ENCODE peak calls at places on chromosomes 1 and 21, in seven cellular contexts. One of them, this sample, is unnamed.

GRCh38 chr21:41369105-41369914 is 7.5 kb downstream of the MX2 start:
- DNase-seq in nephron progenitor cell: peak; percentile 70
- DNase-seq in heart right ventricle: peak; percentile 65
- DNase-seq in bronchial epithelial cell: no peak
- DNase-seq in WTC11: peak; percentile 64
- DNase-seq in transverse colon: no peak
- DNase-seq in esophagus muscularis mucosa: no peak
- DNase-seq in this sample: peak; percentile 14

GRCh38 chr21:26085882-26086281 is 84.7 kb downstream of the APP start:
- DNase-seq in nephron progenitor cell: no peak
- DNase-seq in WTC11: no peak
- DNase-seq in transverse colon: no peak
- DNase-seq in esophagus muscularis mucosa: no peak
- DNase-seq in heart right ventricle: no peak
- DNase-seq in bronchial epithelial cell: no peak
- DNase-seq in this sample: no peak

GRCh38 chr1:179953974-179954493 is 576 bp upstream of the CEP350 start:
- DNase-seq in WTC11: no peak
- DNase-seq in nephron progenitor cell: peak; percentile 12
- DNase-seq in transverse colon: peak; percentile 38
- DNase-seq in esophagus muscularis mucosa: no peak
- DNase-seq in bronchial epithelial cell: peak; percentile 65
- DNase-seq in heart right ventricle: peak; percentile 23
- DNase-seq in this sample: no peak

GRCh38 chr21:19236209-19236608 is 832.6 kb upstream of the TMPRSS15 start:
- DNase-seq in esophagus muscularis mucosa: no peak
- DNase-seq in WTC11: no peak
- DNase-seq in bronchial epithelial cell: no peak
- DNase-seq in transverse colon: no peak
- DNase-seq in heart right ventricle: no peak
- DNase-seq in nephron progenitor cell: no peak
- DNase-seq in this sample: no peak

GRCh38 chr1:109793486-109794318 is 30.0 kb upstream of the EPS8L3 start:
- DNase-seq in bronchial epithelial cell: peak; percentile 96
- DNase-seq in nephron progenitor cell: no peak
- DNase-seq in heart right ventricle: peak; percentile 87
- DNase-seq in esophagus muscularis mucosa: no peak
- DNase-seq in transverse colon: peak; percentile 80
- DNase-seq in WTC11: no peak
- DNase-seq in this sample: no peak

GRCh38 chr21:42411197-42411869 is 7.6 kb downstream of the UBASH3A start:
- DNase-seq in transverse colon: no peak
- DNase-seq in WTC11: peak; percentile 47
- DNase-seq in bronchial epithelial cell: peak; percentile 4
- DNase-seq in heart right ventricle: no peak
- DNase-seq in nephron progenitor cell: no peak
- DNase-seq in esophagus muscularis mucosa: no peak
- DNase-seq in this sample: no peak

GRCh38 chr1:219537182-219537581 is 75.7 kb downstream of the ZC3H11B start:
- DNase-seq in bronchial epithelial cell: no peak
- DNase-seq in heart right ventricle: no peak
- DNase-seq in transverse colon: no peak
- DNase-seq in nephron progenitor cell: no peak
- DNase-seq in WTC11: no peak
- DNase-seq in esophagus muscularis mucosa: no peak
- DNase-seq in this sample: no peak

GRCh38 chr1:32392358-32392757 is 1.9 kb downstream of the BSDC1 start:
- DNase-seq in esophagus muscularis mucosa: no peak
- DNase-seq in heart right ventricle: no peak
- DNase-seq in bronchial epithelial cell: no peak
- DNase-seq in nephron progenitor cell: no peak
- DNase-seq in transverse colon: no peak
- DNase-seq in WTC11: no peak
- DNase-seq in this sample: no peak

GRCh38 chr1:226542623-226543103 is 5.9 kb upstream of the STUM start:
- DNase-seq in esophagus muscularis mucosa: no peak
- DNase-seq in transverse colon: peak; percentile 57
- DNase-seq in WTC11: no peak
- DNase-seq in nephron progenitor cell: no peak
- DNase-seq in bronchial epithelial cell: no peak
- DNase-seq in heart right ventricle: peak; percentile 69
- DNase-seq in this sample: no peak

GRCh38 chr1:92804721-92805169 is 19.8 kb upstream of the EVI5 start:
- DNase-seq in esophagus muscularis mucosa: no peak
- DNase-seq in transverse colon: peak; percentile 79
- DNase-seq in WTC11: peak; percentile 27
- DNase-seq in heart right ventricle: peak; percentile 73
- DNase-seq in nephron progenitor cell: no peak
- DNase-seq in bronchial epithelial cell: peak; percentile 97
- DNase-seq in this sample: peak; percentile 3

GRCh38 chr1:8423702-8424538 is 106.0 kb downstream of the SLC45A1 start:
- DNase-seq in bronchial epithelial cell: peak; percentile 58
- DNase-seq in esophagus muscularis mucosa: no peak
- DNase-seq in WTC11: peak; percentile 75
- DNase-seq in nephron progenitor cell: peak; percentile 88
- DNase-seq in transverse colon: peak; percentile 63
- DNase-seq in heart right ventricle: peak; percentile 60
- DNase-seq in this sample: peak; percentile 54

GRCh38 chr21:14675774-14676530 is 129.8 kb upstream of the SAMSN1 start:
- DNase-seq in nephron progenitor cell: no peak
- DNase-seq in WTC11: no peak
- DNase-seq in bronchial epithelial cell: no peak
- DNase-seq in transverse colon: no peak
- DNase-seq in heart right ventricle: no peak
- DNase-seq in esophagus muscularis mucosa: no peak
- DNase-seq in this sample: no peak

GRCh38 chr1:184479435-184480202 is 92.8 kb downstream of the C1orf21 start:
- DNase-seq in bronchial epithelial cell: no peak
- DNase-seq in nephron progenitor cell: no peak
- DNase-seq in esophagus muscularis mucosa: peak; percentile 37
- DNase-seq in transverse colon: peak; percentile 31
- DNase-seq in heart right ventricle: no peak
- DNase-seq in WTC11: no peak
- DNase-seq in this sample: no peak

GRCh38 chr1:112247971-112248370 is 148.0 kb upstream of the CTTNBP2NL start:
- DNase-seq in bronchial epithelial cell: no peak
- DNase-seq in nephron progenitor cell: no peak
- DNase-seq in WTC11: no peak
- DNase-seq in transverse colon: no peak
- DNase-seq in heart right ventricle: peak; percentile 20
- DNase-seq in esophagus muscularis mucosa: no peak
- DNase-seq in this sample: no peak

GRCh38 chr1:96723372-96723771 is 1.8 kb downstream of the PTBP2 start:
- DNase-seq in WTC11: no peak
- DNase-seq in heart right ventricle: no peak
- DNase-seq in esophagus muscularis mucosa: no peak
- DNase-seq in nephron progenitor cell: no peak
- DNase-seq in bronchial epithelial cell: no peak
- DNase-seq in transverse colon: no peak
- DNase-seq in this sample: no peak

GRCh38 chr1:81158592-81158991 is 642.1 kb upstream of the ADGRL2 start:
- DNase-seq in WTC11: no peak
- DNase-seq in nephron progenitor cell: no peak
- DNase-seq in bronchial epithelial cell: no peak
- DNase-seq in esophagus muscularis mucosa: no peak
- DNase-seq in transverse colon: no peak
- DNase-seq in heart right ventricle: no peak
- DNase-seq in this sample: no peak

GRCh38 chr1:5475572-5475971 is 516.7 kb downstream of the NPHP4 start:
- DNase-seq in bronchial epithelial cell: no peak
- DNase-seq in WTC11: no peak
- DNase-seq in nephron progenitor cell: no peak
- DNase-seq in heart right ventricle: no peak
- DNase-seq in esophagus muscularis mucosa: no peak
- DNase-seq in transverse colon: no peak
- DNase-seq in this sample: no peak

GRCh38 chr1:211910136-211910884 is 79.7 kb upstream of the LPGAT1 start:
- DNase-seq in heart right ventricle: no peak
- DNase-seq in WTC11: no peak
- DNase-seq in nephron progenitor cell: no peak
- DNase-seq in bronchial epithelial cell: no peak
- DNase-seq in esophagus muscularis mucosa: no peak
- DNase-seq in transverse colon: peak; percentile 41
- DNase-seq in this sample: no peak

GRCh38 chr1:182394055-182394775 is 2.6 kb upstream of the GLUL start:
- DNase-seq in transverse colon: no peak
- DNase-seq in heart right ventricle: no peak
- DNase-seq in esophagus muscularis mucosa: no peak
- DNase-seq in nephron progenitor cell: no peak
- DNase-seq in WTC11: no peak
- DNase-seq in bronchial epithelial cell: no peak
- DNase-seq in this sample: no peak

GRCh38 chr1:232978091-232978634 is 27.8 kb downstream of the NTPCR start:
- DNase-seq in heart right ventricle: no peak
- DNase-seq in transverse colon: no peak
- DNase-seq in bronchial epithelial cell: peak; percentile 28
- DNase-seq in esophagus muscularis mucosa: peak; percentile 12
- DNase-seq in nephron progenitor cell: no peak
- DNase-seq in WTC11: no peak
- DNase-seq in this sample: no peak

GRCh38 chr1:117231748-117232373 is 21.1 kb upstream of the VTCN1 start:
- DNase-seq in esophagus muscularis mucosa: no peak
- DNase-seq in transverse colon: peak; percentile 40
- DNase-seq in bronchial epithelial cell: no peak
- DNase-seq in WTC11: no peak
- DNase-seq in heart right ventricle: no peak
- DNase-seq in nephron progenitor cell: no peak
- DNase-seq in this sample: no peak

GRCh38 chr1:53140451-53140850 is 2.0 kb downstream of the SLC1A7 start:
- DNase-seq in esophagus muscularis mucosa: peak; percentile 70
- DNase-seq in heart right ventricle: no peak
- DNase-seq in bronchial epithelial cell: no peak
- DNase-seq in nephron progenitor cell: no peak
- DNase-seq in WTC11: no peak
- DNase-seq in transverse colon: no peak
- DNase-seq in this sample: no peak

GRCh38 chr1:15883326-15883725 is 35.8 kb downstream of the SPEN start:
- DNase-seq in nephron progenitor cell: no peak
- DNase-seq in esophagus muscularis mucosa: peak; percentile 77
- DNase-seq in heart right ventricle: no peak
- DNase-seq in transverse colon: no peak
- DNase-seq in WTC11: no peak
- DNase-seq in bronchial epithelial cell: no peak
- DNase-seq in this sample: no peak

GRCh38 chr1:15886613-15887167 is 39.2 kb downstream of the SPEN start:
- DNase-seq in transverse colon: no peak
- DNase-seq in nephron progenitor cell: no peak
- DNase-seq in esophagus muscularis mucosa: peak; percentile 42
- DNase-seq in WTC11: no peak
- DNase-seq in heart right ventricle: no peak
- DNase-seq in bronchial epithelial cell: no peak
- DNase-seq in this sample: no peak

GRCh38 chr1:15884477-15884876 is 37.0 kb downstream of the SPEN start:
- DNase-seq in WTC11: no peak
- DNase-seq in bronchial epithelial cell: no peak
- DNase-seq in transverse colon: no peak
- DNase-seq in esophagus muscularis mucosa: no peak
- DNase-seq in heart right ventricle: no peak
- DNase-seq in nephron progenitor cell: no peak
- DNase-seq in this sample: no peak

GRCh38 chr1:15885269-15885668 is 37.8 kb downstream of the SPEN start:
- DNase-seq in WTC11: no peak
- DNase-seq in nephron progenitor cell: no peak
- DNase-seq in bronchial epithelial cell: no peak
- DNase-seq in transverse colon: no peak
- DNase-seq in esophagus muscularis mucosa: no peak
- DNase-seq in heart right ventricle: no peak
- DNase-seq in this sample: no peak

GRCh38 chr1:15885701-15886612 is 38.5 kb downstream of the SPEN start:
- DNase-seq in esophagus muscularis mucosa: peak; percentile 99
- DNase-seq in transverse colon: peak; percentile 97
- DNase-seq in bronchial epithelial cell: peak; percentile 81
- DNase-seq in WTC11: peak; percentile 95
- DNase-seq in heart right ventricle: peak; percentile 97
- DNase-seq in nephron progenitor cell: peak; percentile 86
- DNase-seq in this sample: peak; percentile 70
- TF ChIP-seq CTCF in esophagus muscularis mucosa: no peak
- TF ChIP-seq CTCF in transverse colon: no peak
- TF ChIP-seq CTCF in bronchial epithelial cell: no peak
- TF ChIP-seq CTCF in WTC11: no peak
- TF ChIP-seq CTCF in heart right ventricle: no peak
- TF ChIP-seq CTCF in nephron progenitor cell: no peak
- TF ChIP-seq CTCF in this sample: no peak

GRCh38 chr1:115565353-115565752 is 76.4 kb upstream of the VANGL1 start:
- DNase-seq in transverse colon: no peak
- DNase-seq in esophagus muscularis mucosa: no peak
- DNase-seq in WTC11: no peak
- DNase-seq in heart right ventricle: no peak
- DNase-seq in nephron progenitor cell: no peak
- DNase-seq in bronchial epithelial cell: no peak
- DNase-seq in this sample: no peak
- TF ChIP-seq CTCF in transverse colon: no peak
- TF ChIP-seq CTCF in esophagus muscularis mucosa: no peak
- TF ChIP-seq CTCF in WTC11: no peak
- TF ChIP-seq CTCF in heart right ventricle: no peak
- TF ChIP-seq CTCF in nephron progenitor cell: no peak
- TF ChIP-seq CTCF in bronchial epithelial cell: no peak
- TF ChIP-seq CTCF in this sample: no peak

GRCh38 chr1:238674331-238674730 is 712.0 kb upstream of the CHRM3 start:
- DNase-seq in WTC11: no peak
- DNase-seq in heart right ventricle: no peak
- DNase-seq in nephron progenitor cell: no peak
- DNase-seq in bronchial epithelial cell: no peak
- DNase-seq in esophagus muscularis mucosa: no peak
- DNase-seq in transverse colon: no peak
- DNase-seq in this sample: no peak
- TF ChIP-seq CTCF in WTC11: no peak
- TF ChIP-seq CTCF in heart right ventricle: no peak
- TF ChIP-seq CTCF in nephron progenitor cell: no peak
- TF ChIP-seq CTCF in bronchial epithelial cell: no peak
- TF ChIP-seq CTCF in esophagus muscularis mucosa: no peak
- TF ChIP-seq CTCF in transverse colon: no peak
- TF ChIP-seq CTCF in this sample: no peak

GRCh38 chr1:169130683-169131082 is 24.2 kb downstream of the ATP1B1 start:
- DNase-seq in heart right ventricle: no peak
- DNase-seq in transverse colon: no peak
- DNase-seq in nephron progenitor cell: no peak
- DNase-seq in esophagus muscularis mucosa: no peak
- DNase-seq in bronchial epithelial cell: no peak
- DNase-seq in WTC11: no peak
- DNase-seq in this sample: no peak

GRCh38 chr1:169132512-169133227 is 26.2 kb downstream of the ATP1B1 start:
- DNase-seq in heart right ventricle: no peak
- DNase-seq in WTC11: no peak
- DNase-seq in esophagus muscularis mucosa: no peak
- DNase-seq in transverse colon: no peak
- DNase-seq in bronchial epithelial cell: peak; percentile 63
- DNase-seq in nephron progenitor cell: no peak
- DNase-seq in this sample: no peak

GRCh38 chr1:169133228-169133576 is 26.7 kb downstream of the ATP1B1 start:
- DNase-seq in nephron progenitor cell: no peak
- DNase-seq in bronchial epithelial cell: no peak
- DNase-seq in heart right ventricle: no peak
- DNase-seq in esophagus muscularis mucosa: no peak
- DNase-seq in transverse colon: no peak
- DNase-seq in WTC11: no peak
- DNase-seq in this sample: no peak

GRCh38 chr1:169137357-169137756 is 30.9 kb downstream of the ATP1B1 start:
- DNase-seq in bronchial epithelial cell: no peak
- DNase-seq in esophagus muscularis mucosa: no peak
- DNase-seq in heart right ventricle: no peak
- DNase-seq in nephron progenitor cell: no peak
- DNase-seq in WTC11: no peak
- DNase-seq in transverse colon: no peak
- DNase-seq in this sample: no peak

GRCh38 chr1:169133801-169134558 is 27.5 kb downstream of the ATP1B1 start:
- DNase-seq in bronchial epithelial cell: peak; percentile 31
- DNase-seq in transverse colon: no peak
- DNase-seq in heart right ventricle: no peak
- DNase-seq in esophagus muscularis mucosa: no peak
- DNase-seq in WTC11: no peak
- DNase-seq in nephron progenitor cell: no peak
- DNase-seq in this sample: no peak
- TF ChIP-seq CTCF in bronchial epithelial cell: peak; percentile 16
- TF ChIP-seq CTCF in transverse colon: peak; percentile 14
- TF ChIP-seq CTCF in heart right ventricle: peak; percentile 21
- TF ChIP-seq CTCF in esophagus muscularis mucosa: peak; percentile 41
- TF ChIP-seq CTCF in WTC11: no peak
- TF ChIP-seq CTCF in nephron progenitor cell: no peak
- TF ChIP-seq CTCF in this sample: no peak